ENCODE peak calls at places on chromosomes 16 and 17, in five cellular contexts. W is tibial artery; M is stimulated activated CD8-positive, alpha-beta memory T cell treated with anti-CD3 and anti-CD28 coated beads, Interleukin-4, amount 100 ng/mL, for 4 hours; J is HuH-7; F is KBM-7. Y is an unnamed sample.

GRCh38 chr17:64296246-64296645 is 33.2 kb upstream of the TEX2 start:
- DNase-seq in W (no peak), M (no peak), J (no peak), F (no peak), Y (no peak)

GRCh38 chr16:29705030-29705429 is 26.1 kb downstream of the QPRT start:
- DNase-seq in W (no peak), M (no peak), J (no peak), F (no peak), Y (no peak)

GRCh38 chr16:2897110-2897509 is 14.1 kb downstream of the FLYWCH2 start:
- DNase-seq in W (no peak), M (no peak), J (no peak), F (no peak), Y (no peak)

GRCh38 chr17:6376901-6377300 is 58.0 kb downstream of the AIPL1 start:
- DNase-seq in W (no peak), M (no peak), J (no peak), F (no peak), Y (no peak)

GRCh38 chr17:74935585-74936469 is at the start of gene OTOP3:
- DNase-seq in W (no peak), M (no peak), J (no peak), F (no peak), Y (no peak)

GRCh38 chr17:73423159-73423715 is 111.4 kb upstream of the CDC42EP4 start:
- DNase-seq in W (no peak), M (no peak), J (no peak), F (no peak), Y (no peak)

GRCh38 chr17:68097161-68097805 is 61.7 kb downstream of the KPNA2 start:
- DNase-seq in W (no peak), M (no peak), J (no peak), F (no peak), Y (no peak)

GRCh38 chr16:81612351-81613170 is 166.5 kb upstream of the PLCG2 start:
- DNase-seq in W (no peak), M (no peak), J (no peak), F (no peak), Y (no peak)

GRCh38 chr17:81831957-81832607 is 1.0 kb downstream of the MCRIP1 start:
- DNase-seq in W (peak), M (peak), J (no peak), F (peak), Y (no peak)

GRCh38 chr16:81401035-81401950 is 43.3 kb upstream of the CMIP start:
- DNase-seq in W (peak), M (no peak), J (no peak), F (no peak), Y (no peak)

Y was measured in esophagus squamous epithelium.